ENCODE peak calls at places on chromosomes 16 and 17, in nine cellular contexts. P is transverse colon, V is heart left ventricle, S is aorta, M is fibroblast of lung, E is heart right ventricle, N is Karpas-422, B is lung, O is A549. G is an unnamed sample.

GRCh38 chr17:55316499-55316898 is 51.7 kb downstream of the HLF start:
- DNase-seq in P (no peak), V (no peak), S (no peak), M (no peak), E (no peak), N (no peak), B (no peak), O (no peak), G (no peak)

GRCh38 chr17:40909351-40909750 is 24.3 kb upstream of the KRT20 start:
- DNase-seq in P (peak), V (peak), S (peak), M (peak), E (peak), N (peak), B (peak), O (peak), G (peak)

GRCh38 chr17:41773190-41773588 is 13.3 kb downstream of the JUP start:
- DNase-seq in P (peak), V (peak), S (peak), M (peak), E (peak), N (no peak), B (peak), O (peak), G (peak)

GRCh38 chr17:40452921-40453378 is 9.7 kb downstream of the IGFBP4 start:
- DNase-seq in P (no peak), V (no peak), S (no peak), M (peak), E (no peak), N (no peak), B (no peak), O (no peak), G (no peak)

GRCh38 chr16:29813644-29814562 is 1.9 kb downstream of the PRRT2 start:
- DNase-seq in P (no peak), V (no peak), S (peak), M (no peak), E (no peak), N (no peak), B (no peak), O (no peak), G (peak)

GRCh38 chr16:82671743-82672142 is 45.0 kb downstream of the CDH13 start:
- DNase-seq in P (peak), V (no peak), S (no peak), M (no peak), E (no peak), N (peak), B (no peak), O (no peak), G (no peak)

GRCh38 chr17:83199500-83200201 is 120.2 kb downstream of the METRNL start:
- DNase-seq in P (peak), V (no peak), S (peak), M (no peak), E (peak), N (peak), B (peak), O (no peak), G (peak)

GRCh38 chr16:80277182-80277581 is 263.6 kb upstream of the DYNLRB2 start:
- DNase-seq in P (no peak), V (no peak), S (no peak), M (no peak), E (no peak), N (peak), B (no peak), O (no peak), G (no peak)

GRCh38 chr17:73437826-73438225 is 126.0 kb upstream of the CDC42EP4 start:
- DNase-seq in P (no peak), V (no peak), S (no peak), M (no peak), E (no peak), N (no peak), B (no peak), O (no peak), G (no peak)

GRCh38 chr16:24689128-24689527 is 40.3 kb upstream of the TNRC6A start:
- DNase-seq in P (no peak), V (no peak), S (no peak), M (peak), E (no peak), N (peak), B (no peak), O (peak), G (peak)

GRCh38 chr17:60006160-60006559 is 41.6 kb upstream of the RNFT1 start:
- DNase-seq in P (no peak), V (no peak), S (peak), M (no peak), E (no peak), N (no peak), B (no peak), O (no peak), G (no peak)

GRCh38 chr16:84423416-84423837 is 55.1 kb downstream of the ATP2C2 start:
- DNase-seq in P (no peak), V (no peak), S (no peak), M (peak), E (no peak), N (peak), B (no peak), O (peak), G (no peak)

GRCh38 chr17:55332296-55333041 is 67.7 kb downstream of the HLF start:
- DNase-seq in P (peak), V (no peak), S (no peak), M (no peak), E (no peak), N (no peak), B (peak), O (no peak), G (no peak)

GRCh38 chr17:57877803-57878202 is 28.0 kb upstream of the MRPS23 start:
- DNase-seq in P (no peak), V (no peak), S (no peak), M (no peak), E (no peak), N (no peak), B (no peak), O (no peak), G (no peak)

GRCh38 chr17:72421128-72422092 is 300.6 kb downstream of the SOX9 start:
- DNase-seq in P (peak), V (no peak), S (peak), M (peak), E (no peak), N (peak), B (peak), O (peak), G (no peak)

GRCh38 chr17:38461683-38462082 is 33.4 kb downstream of the ARHGAP23 start:
- DNase-seq in P (no peak), V (no peak), S (no peak), M (no peak), E (no peak), N (no peak), B (no peak), O (no peak), G (no peak)

GRCh38 chr17:7951143-7951792 is 19.3 kb downstream of the CNTROB start:
- DNase-seq in P (no peak), V (no peak), S (no peak), M (no peak), E (no peak), N (no peak), B (no peak), O (no peak), G (no peak)

GRCh38 chr17:7024402-7024785 is 1.5 kb downstream of the BCL6B start:
- DNase-seq in P (no peak), V (no peak), S (no peak), M (no peak), E (no peak), N (no peak), B (no peak), O (no peak), G (no peak)

GRCh38 chr16:5042574-5043171 is 8.9 kb upstream of the NAGPA start:
- DNase-seq in P (no peak), V (no peak), S (no peak), M (no peak), E (no peak), N (no peak), B (no peak), O (no peak), G (no peak)

GRCh38 chr17:83109793-83110645 is 30.6 kb downstream of the METRNL start:
- DNase-seq in P (peak), V (peak), S (peak), M (peak), E (peak), N (no peak), B (peak), O (peak), G (peak)

GRCh38 chr16:4358831-4359561 is 7.9 kb upstream of the PAM16 start:
- DNase-seq in P (peak), V (no peak), S (no peak), M (peak), E (peak), N (peak), B (peak), O (peak), G (peak)

GRCh38 chr17:53472586-53472985 is 350.1 kb upstream of the KIF2B start:
- DNase-seq in P (no peak), V (no peak), S (no peak), M (peak), E (no peak), N (no peak), B (no peak), O (no peak), G (no peak)

GRCh38 chr16:68539704-68540370 is 746 bp downstream of the ZFP90 start:
- DNase-seq in P (no peak), V (no peak), S (no peak), M (peak), E (no peak), N (no peak), B (no peak), O (no peak), G (no peak)

GRCh38 chr17:43372273-43372911 is 26.4 kb upstream of the ARL4D start:
- DNase-seq in P (peak), V (peak), S (no peak), M (no peak), E (no peak), N (peak), B (no peak), O (no peak), G (no peak)

GRCh38 chr16:66026211-66026610 is 340.3 kb upstream of the CDH5 start:
- DNase-seq in P (no peak), V (no peak), S (no peak), M (no peak), E (no peak), N (peak), B (no peak), O (no peak), G (peak)

GRCh38 chr16:84096447-84097005 is 20.2 kb downstream of the MBTPS1 start:
- DNase-seq in P (peak), V (no peak), S (no peak), M (no peak), E (no peak), N (no peak), B (no peak), O (no peak), G (no peak)

GRCh38 chr17:64428406-64428805 is 20.5 kb upstream of the MILR1 start:
- DNase-seq in P (no peak), V (no peak), S (no peak), M (no peak), E (no peak), N (no peak), B (no peak), O (no peak), G (no peak)

GRCh38 chr16:86213427-86214205 is 296.7 kb upstream of the FOXF1 start:
- DNase-seq in P (no peak), V (no peak), S (no peak), M (no peak), E (no peak), N (no peak), B (no peak), O (no peak), G (no peak)

GRCh38 chr16:9165601-9166220 is 74.3 kb downstream of the HAPSTR1 start:
- DNase-seq in P (no peak), V (no peak), S (no peak), M (no peak), E (no peak), N (no peak), B (no peak), O (no peak), G (no peak)

GRCh38 chr16:54817432-54817831 is 113.2 kb upstream of the IRX5 start:
- DNase-seq in P (no peak), V (peak), S (no peak), M (no peak), E (no peak), N (peak), B (peak), O (peak), G (no peak)

GRCh38 chr16:89060207-89060794 is 33.4 kb upstream of the ACSF3 start:
- DNase-seq in P (no peak), V (no peak), S (no peak), M (no peak), E (no peak), N (peak), B (no peak), O (no peak), G (no peak)

GRCh38 chr17:78132086-78132676 is 1.6 kb downstream of the TMC8 start:
- DNase-seq in P (peak), V (no peak), S (peak), M (no peak), E (peak), N (peak), B (peak), O (no peak), G (no peak)

GRCh38 chr17:10631048-10631700 is 25.9 kb downstream of the MYH3 start:
- DNase-seq in P (peak), V (no peak), S (no peak), M (peak), E (no peak), N (peak), B (no peak), O (peak), G (no peak)

GRCh38 chr16:15952265-15952711 is 2.9 kb downstream of the ABCC1 start:
- DNase-seq in P (no peak), V (peak), S (no peak), M (no peak), E (no peak), N (no peak), B (no peak), O (no peak), G (peak)

DNA sequence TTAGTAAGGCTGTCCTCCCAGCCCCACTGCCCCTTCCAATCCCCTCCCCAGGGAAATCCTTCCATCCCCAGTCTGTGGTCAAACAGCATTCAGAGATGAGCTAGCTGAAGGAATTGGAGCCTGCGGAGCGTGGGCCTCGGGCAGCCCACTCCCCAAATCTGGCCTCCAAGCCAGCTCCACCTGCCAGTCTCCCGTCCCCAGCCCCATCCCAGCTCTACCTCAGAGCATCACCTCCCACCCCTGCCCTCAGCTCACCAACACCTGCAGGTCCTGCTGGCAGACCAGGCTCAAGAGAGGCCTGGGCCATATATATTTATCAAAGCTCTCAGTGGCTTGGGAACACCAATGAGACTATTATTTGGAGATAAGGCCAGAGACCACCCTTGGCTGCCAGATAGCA is 5.2 kb upstream of the SPPL2C start:
- DNase-seq in P (no peak), V (no peak), S (no peak), M (no peak), E (no peak), N (no peak), B (no peak), O (no peak), G (no peak)
- H3K27ac ChIP-seq in P (no peak), V (no peak), S (no peak), M (no peak), E (no peak), N (no peak), B (no peak), O (no peak), G (no peak)

DNA sequence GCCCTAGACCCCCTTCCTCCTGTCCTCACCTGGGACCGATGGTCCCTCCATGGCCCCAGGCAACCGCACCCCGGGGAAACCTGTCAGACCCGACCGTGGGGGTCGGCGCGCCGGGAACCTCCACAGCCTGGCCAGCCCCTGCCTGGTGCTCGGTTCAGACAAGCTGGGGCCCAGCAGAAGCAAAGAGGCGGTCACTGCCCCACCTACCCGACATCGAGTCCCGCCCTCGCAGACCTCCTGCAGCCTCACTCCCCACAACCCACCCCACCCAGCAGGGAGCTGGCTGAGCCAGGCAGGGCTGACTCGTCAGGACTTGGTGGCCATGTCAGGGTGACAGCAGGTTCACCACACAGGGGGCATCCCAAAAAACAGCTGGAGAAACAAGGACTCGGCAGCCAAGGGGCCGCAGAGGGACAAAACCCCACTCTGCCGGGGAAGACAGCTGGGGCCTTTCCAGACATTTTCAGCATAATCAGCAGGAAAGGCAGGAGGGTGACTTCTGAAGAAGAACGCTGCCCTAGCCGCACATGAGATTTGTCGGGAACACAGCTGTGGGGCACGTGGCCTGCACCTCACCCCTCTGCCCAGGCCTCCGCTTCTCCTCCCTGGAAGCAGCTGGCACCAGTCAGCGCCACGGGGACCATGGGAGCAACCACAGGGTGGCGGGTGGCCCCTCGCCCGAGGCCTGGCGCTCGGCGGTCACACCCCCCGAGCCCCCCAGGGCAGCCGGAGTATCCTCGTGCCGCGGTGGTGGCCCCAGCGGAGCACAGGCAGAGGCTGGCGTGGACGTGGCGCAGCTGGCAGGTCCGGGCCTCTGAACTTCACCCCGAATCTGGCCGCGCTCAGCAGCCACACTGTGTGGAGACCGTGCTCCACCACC is 22.9 kb downstream of the GNPTG start:
- DNase-seq in P (no peak), V (no peak), S (no peak), M (no peak), E (no peak), N (no peak), B (no peak), O (no peak), G (no peak)
- H3K4me3 ChIP-seq in P (no peak), V (no peak), S (no peak), M (no peak), E (no peak), N (no peak), B (no peak), O (no peak), G (no peak)

DNA sequence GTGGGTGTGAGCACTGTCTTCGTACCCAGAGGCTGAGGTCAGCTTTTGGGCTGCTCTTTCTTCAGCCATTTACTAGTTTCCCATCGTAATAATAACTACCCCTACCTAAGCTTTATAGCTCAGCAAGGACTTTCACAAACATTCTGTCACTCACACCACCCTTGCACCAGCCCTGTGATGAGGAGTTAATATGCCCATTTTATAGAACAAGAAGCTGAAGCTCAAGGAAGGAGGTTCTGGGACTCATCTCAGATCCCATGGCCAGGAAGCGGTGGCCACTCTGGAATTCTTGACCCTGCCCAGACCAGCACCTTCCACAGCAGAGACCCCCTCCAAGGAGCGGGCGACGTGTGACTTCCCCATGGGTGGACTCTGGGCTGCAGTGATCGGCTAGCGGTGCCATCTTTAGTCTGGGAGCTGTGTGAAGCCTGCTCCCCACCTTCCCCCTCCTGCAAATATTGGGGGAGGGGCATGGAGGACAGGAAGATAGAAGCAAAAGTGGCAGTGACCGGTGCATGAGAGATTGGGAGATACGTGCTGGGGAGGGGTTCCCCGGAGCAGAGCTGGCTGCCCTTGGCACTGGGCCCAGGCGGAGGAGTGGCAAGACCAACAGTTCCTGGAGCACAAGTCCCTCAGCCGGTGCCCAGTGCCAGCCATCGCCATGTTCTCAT is 81.8 kb upstream of the TOB1 start:
- DNase-seq in P (peak), V (peak), S (peak), M (no peak), E (peak), N (no peak), B (peak), O (no peak), G (peak)
- H3K27ac ChIP-seq in P (peak), V (peak), S (no peak), M (no peak), E (peak), N (no peak), B (no peak), O (peak), G (peak)

GRCh38 chr16:11259288-11259621 is 3.3 kb upstream of the SOCS1 start:
- DNase-seq in P (peak), V (no peak), S (no peak), M (no peak), E (no peak), N (no peak), B (no peak), O (no peak), G (peak)
- H3K4me3 ChIP-seq in P (peak), V (peak), S (no peak), M (no peak), E (peak), N (no peak), B (no peak), O (no peak), G (no peak)

GRCh38 chr17:384622-385194 is 32.1 kb upstream of the RPH3AL start:
- DNase-seq in P (no peak), V (peak), S (no peak), M (no peak), E (peak), N (no peak), B (no peak), O (no peak), G (no peak)

GRCh38 chr17:386145-386876 is 33.7 kb upstream of the RPH3AL start:
- DNase-seq in P (peak), V (peak), S (peak), M (no peak), E (peak), N (peak), B (peak), O (peak), G (peak)

GRCh38 chr17:383771-384621 is 31.4 kb upstream of the RPH3AL start:
- DNase-seq in P (no peak), V (no peak), S (no peak), M (no peak), E (no peak), N (no peak), B (no peak), O (no peak), G (no peak)

GRCh38 chr17:385836-386144 is 33.2 kb upstream of the RPH3AL start:
- DNase-seq in P (no peak), V (no peak), S (no peak), M (no peak), E (no peak), N (no peak), B (no peak), O (no peak), G (no peak)

GRCh38 chr17:385195-385835 is 32.7 kb upstream of the RPH3AL start:
- DNase-seq in P (peak), V (peak), S (peak), M (no peak), E (peak), N (no peak), B (peak), O (peak), G (peak)
- H3K27ac ChIP-seq in P (peak), V (peak), S (no peak), M (no peak), E (peak), N (no peak), B (peak), O (peak), G (peak)

DNA sequence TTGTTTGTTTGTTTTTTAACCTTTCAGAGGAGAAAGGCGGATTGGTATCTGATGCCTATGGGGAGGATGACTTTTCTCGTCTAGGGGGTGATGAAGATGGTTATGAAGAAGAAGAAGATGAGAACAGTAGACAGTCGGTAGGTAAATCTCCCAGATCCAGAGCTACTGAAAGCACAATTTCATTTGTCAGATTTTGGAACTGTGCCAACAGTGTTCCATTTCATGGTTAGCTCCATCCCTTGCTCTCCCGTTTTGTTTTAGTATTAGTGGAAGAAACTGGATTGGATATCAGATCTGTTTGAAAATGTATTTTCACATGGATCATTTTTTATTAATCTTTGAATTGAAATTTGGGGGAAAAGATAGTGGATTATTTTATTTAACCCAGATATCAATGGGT is 1.4 kb downstream of the SAP30BP start:
- DNase-seq in P (no peak), V (no peak), S (no peak), M (no peak), E (no peak), N (no peak), B (no peak), O (no peak), G (no peak)
- H3K4me3 ChIP-seq in P (peak), V (peak), S (no peak), M (peak), E (peak), N (peak), B (no peak), O (peak), G (no peak)

GRCh38 chr17:15323147-15323546 is 18.2 kb downstream of the TEKT3 start:
- DNase-seq in P (no peak), V (peak), S (no peak), M (no peak), E (peak), N (no peak), B (no peak), O (no peak), G (no peak)
- H3K27ac ChIP-seq in P (no peak), V (no peak), S (no peak), M (no peak), E (no peak), N (no peak), B (no peak), O (no peak), G (no peak)